ENCODE peak calls at places on chromosomes 4 and X, in six cellular contexts. W is activated CD8-positive, alpha-beta memory T cell treated with anti-CD3 and anti-CD28 coated beads, Interleukin-2, amount 10 ng/mL, durations not matched to agents 7 days and 5 days; F is activated T-cell treated with anti-CD3 and anti-CD28 coated beads for 48 hours; S is endodermal cell; Y is CD8-positive, alpha-beta T cell; U is effector CD4-positive, alpha-beta T cell. C is an unnamed sample.

GRCh38 chrX:73561791-73562190 is 1.2 kb upstream of the CHIC1 start:
- DNase-seq in F (no peak), U (no peak), W (no peak), Y (no peak), S (no peak), C (no peak)

GRCh38 chrX:95505721-95506120 is 1178.9 kb upstream of the DIAPH2 start:
- DNase-seq in F (no peak), W (no peak), U (no peak), Y (no peak), S (peak), C (no peak)

GRCh38 chrX:48998391-48998790 is 3.7 kb downstream of the GRIPAP1 start:
- DNase-seq in F (no peak), W (no peak), S (no peak), Y (no peak), U (no peak), C (no peak)

GRCh38 chrX:24241822-24242648 is 71.8 kb downstream of the SUPT20HL2 start:
- DNase-seq in F (no peak), U (no peak), S (peak), Y (no peak), W (no peak), C (no peak)

GRCh38 chr4:186149872-186150271 is 41.5 kb upstream of the CYP4V2 start:
- DNase-seq in S (peak), U (no peak), Y (peak), W (no peak), F (peak), C (no peak)

GRCh38 chrX:30620980-30621716 is 32.1 kb upstream of the GK start:
- DNase-seq in S (no peak), U (no peak), F (no peak), Y (no peak), W (no peak), C (no peak)

GRCh38 chrX:82219129-82219528 is 1017.2 kb downstream of the SH3BGRL start:
- DNase-seq in F (no peak), W (no peak), Y (no peak), U (no peak), S (no peak), C (no peak)

GRCh38 chr4:39526283-39526682 is 956 bp downstream of the UGDH start:
- DNase-seq in W (no peak), U (no peak), S (no peak), F (no peak), Y (no peak), C (no peak)

GRCh38 chr4:73860884-73861283 is 7.8 kb downstream of the PF4V1 start:
- DNase-seq in F (no peak), W (no peak), U (no peak), Y (no peak), S (no peak), C (no peak)